ENCODE peak calls at places on chromosome 20, in seven cellular contexts. Y is fibroblast of mammary gland; I is heart right ventricle; P is CD8-positive, alpha-beta T cell; T is endothelial cell; D is astrocyte of the cerebellum; Z is fibroblast of pulmonary artery. E is an unnamed sample.

GRCh38 chr20:8946036-8946926 is 122.6 kb upstream of the PLCB4 start:
- DNase-seq in Z (no peak), P (no peak), Y (peak), I (no peak), D (no peak), T (no peak), E (no peak)

GRCh38 chr20:46351357-46352058 is 43.2 kb upstream of the CDH22 start:
- DNase-seq in Y (no peak), I (no peak), Z (no peak), D (no peak), T (no peak), P (no peak), E (no peak)

GRCh38 chr20:42678895-42679294 is 510.8 kb downstream of the PTPRT start:
- DNase-seq in D (no peak), Z (no peak), Y (no peak), I (no peak), T (no peak), P (no peak), E (no peak)

GRCh38 chr20:33076662-33077398 is 2.6 kb upstream of the BPIFB4 start:
- DNase-seq in D (no peak), T (peak), P (no peak), I (no peak), Z (no peak), Y (no peak), E (no peak)

GRCh38 chr20:31542201-31542842 is 28.1 kb downstream of the HM13 start:
- DNase-seq in D (no peak), P (no peak), I (no peak), Z (no peak), Y (peak), T (no peak), E (peak)

GRCh38 chr20:37319120-37319717 is 26.7 kb upstream of the SRC start:
- DNase-seq in D (peak), T (no peak), P (no peak), Y (no peak), Z (no peak), I (no peak), E (peak)

GRCh38 chr20:46350201-46350985 is 42.1 kb upstream of the CDH22 start:
- DNase-seq in Z (peak), Y (peak), I (no peak), P (no peak), T (no peak), D (peak), E (peak)

GRCh38 chr20:3784863-3785239 is 1.7 kb downstream of the CENPB start:
- DNase-seq in Y (no peak), I (no peak), D (no peak), P (no peak), Z (no peak), T (no peak), E (no peak)

GRCh38 chr20:17664025-17664638 is 17.9 kb downstream of the RRBP1 start:
- DNase-seq in P (no peak), Y (peak), Z (no peak), I (no peak), D (no peak), T (no peak), E (no peak)

GRCh38 chr20:45206746-45207145 is at the start of gene SEMG1:
- DNase-seq in T (no peak), I (no peak), Z (no peak), D (no peak), Y (no peak), P (no peak), E (no peak)

GRCh38 chr20:48690888-48691287 is 136.9 kb downstream of the PREX1 start:
- DNase-seq in T (no peak), Z (peak), P (no peak), D (peak), Y (no peak), I (no peak), E (no peak)

GRCh38 chr20:47355489-47356219 is 845 bp downstream of the ZMYND8 start:
- DNase-seq in Z (peak), Y (no peak), D (no peak), I (no peak), T (no peak), P (no peak), E (no peak)

GRCh38 chr20:41017448-41018042 is 11.1 kb upstream of the TOP1 start:
- DNase-seq in I (no peak), Y (no peak), T (no peak), Z (no peak), D (no peak), P (no peak), E (no peak)

GRCh38 chr20:45959126-45959525 is 12.9 kb downstream of the ZNF335 start:
- DNase-seq in D (no peak), P (no peak), T (no peak), Z (no peak), Y (no peak), I (no peak), E (no peak)

GRCh38 chr20:57378646-57379262 is 12.4 kb upstream of the RBM38 start:
- DNase-seq in I (no peak), Z (no peak), Y (no peak), P (no peak), D (no peak), T (no peak), E (no peak)

GRCh38 chr20:21513881-21514540 is at the start of gene NKX2-2:
- DNase-seq in D (no peak), I (no peak), T (no peak), P (no peak), Y (no peak), Z (no peak), E (no peak)

GRCh38 chr20:38147166-38147565 is 17.9 kb downstream of the TGM2 start:
- DNase-seq in I (no peak), Y (no peak), T (no peak), P (no peak), Z (no peak), D (no peak), E (no peak)

GRCh38 chr20:56429496-56429895 is 17.4 kb downstream of the CASS4 start:
- DNase-seq in T (no peak), Z (peak), D (no peak), Y (peak), P (no peak), I (no peak), E (peak)

GRCh38 chr20:14764511-14765369 is 427.3 kb upstream of the FLRT3 start:
- DNase-seq in T (no peak), Y (no peak), D (no peak), I (no peak), Z (no peak), P (no peak), E (no peak)

GRCh38 chr20:54170963-54171362 is 2.8 kb downstream of the CYP24A1 start:
- DNase-seq in T (no peak), I (no peak), Z (no peak), Y (no peak), P (no peak), D (no peak), E (no peak)

GRCh38 chr20:7940341-7940740 is at the start of gene HAO1:
- DNase-seq in D (no peak), P (no peak), I (no peak), T (no peak), Y (no peak), Z (no peak), E (no peak)

GRCh38 chr20:43799150-43799711 is 72.4 kb upstream of the GTSF1L start:
- DNase-seq in Y (peak), D (no peak), I (no peak), T (no peak), P (no peak), Z (peak), E (no peak)

GRCh38 chr20:20677186-20677585 is 35.3 kb downstream of the RALGAPA2 start:
- DNase-seq in Y (peak), Z (peak), D (peak), I (no peak), P (no peak), T (no peak), E (no peak)

GRCh38 chr20:22776369-22776768 is 192.0 kb upstream of the FOXA2 start:
- DNase-seq in T (no peak), P (no peak), Y (peak), D (no peak), Z (no peak), I (no peak), E (no peak)

GRCh38 chr20:3505148-3505547 is 34.3 kb downstream of the ATRN start:
- DNase-seq in Z (no peak), D (no peak), T (no peak), P (no peak), I (no peak), Y (no peak), E (no peak)

GRCh38 chr20:38094373-38094775 is 60.8 kb downstream of the RPRD1B start:
- DNase-seq in I (no peak), Y (peak), T (no peak), P (no peak), D (no peak), Z (peak), E (peak)

GRCh38 chr20:3786126-3786484 is 435 bp downstream of the CENPB start:
- DNase-seq in I (peak), T (peak), P (no peak), Y (peak), Z (peak), D (no peak), E (peak)

GRCh38 chr20:18456600-18456999 is 10.2 kb downstream of the DZANK1 start:
- DNase-seq in Y (no peak), P (no peak), D (no peak), T (no peak), Z (no peak), I (no peak), E (no peak)

GRCh38 chr20:3378138-3378537 is 29.3 kb downstream of the DNAAF9 start:
- DNase-seq in I (no peak), Y (no peak), Z (peak), P (no peak), T (no peak), D (no peak), E (no peak)

GRCh38 chr20:16284385-16285100 is 288.7 kb downstream of the KIF16B start:
- DNase-seq in P (no peak), D (no peak), Z (no peak), T (no peak), I (no peak), Y (no peak), E (no peak)

GRCh38 chr20:23340524-23340923 is 10.1 kb upstream of the NXT1 start:
- DNase-seq in P (no peak), D (peak), I (peak), Y (peak), T (peak), Z (peak), E (peak)

GRCh38 chr20:25225642-25226432 is 22.0 kb upstream of the PYGB start:
- DNase-seq in D (no peak), Y (no peak), Z (no peak), P (no peak), I (no peak), T (no peak), E (no peak)

GRCh38 chr20:16246870-16247269 is 326.4 kb downstream of the KIF16B start:
- DNase-seq in T (no peak), P (no peak), Z (no peak), D (no peak), Y (no peak), I (no peak), E (no peak)

GRCh38 chr20:4220352-4220751 is 205.0 kb upstream of the RNF24 start:
- DNase-seq in Z (no peak), I (no peak), P (no peak), D (no peak), Y (no peak), T (no peak), E (no peak)

GRCh38 chr20:3281437-3281836 is 42.4 kb upstream of the SLC4A11 start:
- DNase-seq in I (no peak), P (no peak), T (no peak), Z (no peak), Y (no peak), D (no peak), E (no peak)

GRCh38 chr20:9031951-9032350 is 36.9 kb upstream of the PLCB4 start:
- DNase-seq in T (no peak), Y (peak), Z (peak), P (no peak), D (no peak), I (no peak), E (no peak)

GRCh38 chr20:23943304-23943703 is 45.3 kb downstream of the GGTLC1 start:
- DNase-seq in P (no peak), D (no peak), I (no peak), Y (no peak), Z (no peak), T (no peak), E (no peak)

GRCh38 chr20:59422911-59423520 is 122.6 kb downstream of the EDN3 start:
- DNase-seq in P (no peak), T (no peak), D (no peak), I (no peak), Y (no peak), Z (no peak), E (no peak)

GRCh38 chr20:21312813-21313471 is 9.8 kb downstream of the XRN2 start:
- DNase-seq in Y (no peak), I (no peak), Z (no peak), P (no peak), T (no peak), D (no peak), E (no peak)

DNA sequence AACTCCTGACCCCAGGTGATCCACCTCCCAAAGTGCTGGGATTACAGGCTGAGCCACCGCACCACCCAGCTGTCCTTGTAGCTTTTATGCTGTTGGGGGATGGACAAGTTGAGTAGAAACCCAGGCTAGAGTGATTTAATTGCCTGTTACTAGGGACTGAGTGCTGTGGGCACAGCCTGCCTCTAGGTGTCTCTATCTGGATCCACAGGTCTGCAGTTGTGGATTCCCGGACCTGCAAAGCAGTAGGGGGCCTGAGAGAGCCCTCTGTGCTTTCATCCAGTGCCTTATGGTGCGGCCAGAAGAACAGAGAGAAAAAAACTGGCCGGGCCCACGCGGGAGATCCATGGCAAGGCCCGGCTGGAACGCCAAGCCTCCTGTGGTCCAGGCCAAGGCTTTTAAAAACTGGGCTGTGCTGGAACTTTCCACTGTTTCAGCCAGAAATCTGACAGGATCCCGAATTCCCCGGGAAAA is 5.1 kb downstream of the SIRPA start:
- DNase-seq in Y (peak), D (peak), P (no peak), Z (peak), T (peak), I (peak), E (peak)
- TF ChIP-seq CTCF in Y (peak), D (peak), P (no peak), Z (peak), T (no peak), I (peak), E (peak)

DNA sequence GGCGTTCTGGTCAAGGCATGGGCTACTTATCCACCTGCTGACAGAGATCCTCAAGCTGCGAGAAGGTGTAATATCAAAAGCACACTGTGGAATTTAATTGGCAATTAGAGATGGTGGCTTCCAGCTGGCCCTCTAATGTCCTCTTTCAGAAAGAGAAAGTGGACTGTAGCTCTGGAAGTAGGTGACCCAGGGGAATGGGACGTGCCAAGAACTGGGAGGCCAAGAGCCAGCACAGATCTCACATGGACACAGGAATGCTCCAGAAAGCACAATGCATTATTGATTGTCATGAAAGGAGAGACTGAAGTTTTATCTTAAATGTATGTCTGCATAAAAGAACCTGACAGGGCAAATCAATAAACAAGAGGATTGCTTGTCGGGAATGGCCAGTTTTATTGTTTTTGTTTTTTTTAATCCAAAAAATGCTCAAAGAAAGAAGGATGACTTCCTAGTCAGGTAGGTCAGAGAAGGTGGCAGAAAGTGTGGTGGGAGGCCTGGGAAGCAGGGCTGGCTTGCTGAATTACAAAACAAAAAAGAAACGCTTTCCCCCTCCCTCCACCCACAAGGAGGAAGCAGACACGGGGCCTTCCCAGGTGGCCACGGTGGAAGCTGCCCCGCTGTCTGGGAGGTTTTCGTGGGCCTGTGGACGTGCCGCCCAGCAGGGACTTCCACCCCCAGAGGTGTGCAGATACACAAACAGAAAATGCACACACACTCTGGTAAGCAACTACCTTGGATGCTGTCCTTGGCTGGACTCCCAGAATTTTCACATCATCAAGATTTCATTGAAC is 198.4 kb upstream of the CDH4 start:
- DNase-seq in Y (no peak), Z (no peak), I (no peak), P (no peak), T (no peak), D (no peak), E (no peak)
- TF ChIP-seq CTCF in Y (no peak), Z (no peak), I (no peak), P (no peak), T (no peak), D (no peak), E (no peak)

GRCh38 chr20:2244993-2245392 is 50.8 kb upstream of the TGM3 start:
- DNase-seq in I (no peak), D (no peak), Z (no peak), T (peak), P (no peak), Y (no peak), E (no peak)
- TF ChIP-seq CTCF in I (no peak), D (no peak), Z (no peak), T (no peak), P (no peak), Y (no peak), E (peak)

DNA sequence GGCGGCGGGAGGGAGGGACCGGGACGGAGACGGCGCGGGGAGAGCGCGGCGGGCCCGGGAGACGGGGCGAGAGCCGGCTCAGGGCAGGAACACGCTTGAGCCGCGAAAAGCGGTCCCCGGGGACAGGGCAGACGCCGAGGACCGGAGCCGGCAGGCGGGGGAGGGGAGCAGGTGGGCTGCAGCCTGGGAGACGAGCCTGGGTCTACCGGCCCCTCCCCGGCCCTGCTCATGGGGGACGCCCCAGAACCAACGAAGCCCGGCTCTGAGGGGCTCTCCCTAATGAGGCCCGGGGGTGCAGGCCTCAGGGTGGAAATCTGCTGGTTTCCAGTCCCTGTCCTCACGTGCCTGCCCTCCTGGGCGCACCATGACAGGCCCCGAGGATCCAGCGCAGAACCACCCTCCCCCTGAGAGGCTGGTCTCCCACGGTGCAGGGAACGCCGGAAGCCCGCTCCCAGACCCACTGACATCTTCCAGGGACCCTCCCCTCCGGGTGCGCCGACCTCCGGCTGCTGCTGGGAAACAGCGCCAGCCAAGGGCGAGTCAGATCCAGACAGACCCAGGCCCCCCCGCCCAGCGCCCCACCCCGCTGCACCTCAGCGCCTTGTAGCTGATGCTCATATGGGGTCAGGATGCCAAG is 568 bp upstream of the EEF1A2 start:
- DNase-seq in P (no peak), Z (no peak), Y (no peak), T (no peak), I (no peak), D (no peak), E (no peak)
- TF ChIP-seq CTCF in P (no peak), Z (no peak), Y (no peak), T (no peak), I (no peak), D (no peak), E (no peak)

GRCh38 chr20:36158160-36158741 is 3.7 kb downstream of the EPB41L1 start:
- DNase-seq in Z (no peak), Y (no peak), T (no peak), D (no peak), P (no peak), I (no peak), E (no peak)

GRCh38 chr20:36159833-36160232 is 5.3 kb downstream of the EPB41L1 start:
- DNase-seq in I (no peak), D (no peak), Y (no peak), Z (no peak), T (no peak), P (no peak), E (no peak)

GRCh38 chr20:36167826-36168634 is 13.5 kb downstream of the EPB41L1 start:
- DNase-seq in Z (peak), D (no peak), T (no peak), Y (peak), I (no peak), P (no peak), E (peak)

GRCh38 chr20:36157610-36158009 is 3.1 kb downstream of the EPB41L1 start:
- DNase-seq in Z (no peak), P (no peak), I (no peak), Y (no peak), D (no peak), T (no peak), E (no peak)

GRCh38 chr20:36162272-36162966 is 7.9 kb downstream of the EPB41L1 start:
- DNase-seq in T (no peak), I (no peak), Z (peak), D (no peak), Y (no peak), P (no peak), E (no peak)
- TF ChIP-seq CTCF in T (no peak), I (no peak), Z (no peak), D (no peak), Y (no peak), P (no peak), E (no peak)

GRCh38 chr20:13703265-13703664 is 64.5 kb upstream of the TASP1 start:
- DNase-seq in Y (no peak), Z (no peak), P (no peak), T (no peak), I (no peak), D (no peak), E (no peak)
- TF ChIP-seq CTCF in Y (no peak), Z (no peak), P (no peak), T (no peak), I (no peak), D (no peak), E (no peak)

GRCh38 chr20:53159144-53159543 is 187.0 kb downstream of the TSHZ2 start:
- DNase-seq in P (no peak), Y (peak), T (no peak), D (no peak), I (no peak), Z (no peak), E (no peak)

GRCh38 chr20:53161473-53161872 is 189.3 kb downstream of the TSHZ2 start:
- DNase-seq in P (no peak), D (no peak), T (no peak), I (no peak), Y (no peak), Z (no peak), E (no peak)

GRCh38 chr20:53161073-53161472 is 188.9 kb downstream of the TSHZ2 start:
- DNase-seq in Y (no peak), Z (no peak), D (no peak), T (no peak), I (no peak), P (no peak), E (no peak)

GRCh38 chr20:53154540-53154939 is 182.4 kb downstream of the TSHZ2 start:
- DNase-seq in T (no peak), P (no peak), I (no peak), D (no peak), Y (peak), Z (peak), E (no peak)

GRCh38 chr20:53157443-53158408 is 185.6 kb downstream of the TSHZ2 start:
- DNase-seq in P (no peak), D (peak), I (peak), T (peak), Z (peak), Y (peak), E (peak)
- TF ChIP-seq CTCF in P (peak), D (peak), I (peak), T (peak), Z (peak), Y (peak), E (peak)

E was measured in HFFc6.